ENCODE peak calls at places on chromosomes 5 and 9, in seven cellular contexts. X is NCI-H2081; S is NCI-H1105; D is HuH-7; N is T-cell; P is stimulated activated CD4-positive, alpha-beta T cell treated with anti-CD3 and anti-CD28 coated beads, Interleukin-12 subunit alpha, Interleukin-12 subunit beta, amount 100 ng/mL, for 48 hours; T is naive thymus-derived CD8-positive, alpha-beta T cell. H is an unnamed sample.

GRCh38 chr5:135822959-135823358 is 11.5 kb upstream of the SLC25A48 start:
- DNase-seq in X (no peak), S (no peak), D (no peak), N (no peak), P (no peak), T (no peak), H (no peak)

GRCh38 chr5:155471027-155471426 is 457.5 kb downstream of the KIF4B start:
- DNase-seq in X (peak; percentile 54), S (peak; percentile 15), D (no peak), N (no peak), P (no peak), T (no peak), H (no peak)

GRCh38 chr9:131657890-131658752 is 81.8 kb downstream of the RAPGEF1 start:
- DNase-seq in X (no peak), S (no peak), D (no peak), N (no peak), P (no peak), T (no peak), H (peak; percentile 84)

GRCh38 chr9:125486109-125486508 is 220.9 kb downstream of the MAPKAP1 start:
- DNase-seq in X (no peak), S (no peak), D (no peak), N (no peak), P (no peak), T (no peak), H (no peak)

GRCh38 chr5:163362806-163363788 is 74.3 kb upstream of the CCNG1 start:
- DNase-seq in X (no peak), S (no peak), D (no peak), N (no peak), P (no peak), T (no peak), H (no peak)

GRCh38 chr5:95403996-95404395 is 12.8 kb downstream of the FAM81B start:
- DNase-seq in X (no peak), S (no peak), D (no peak), N (no peak), P (no peak), T (no peak), H (peak; percentile 54)

GRCh38 chr5:127926974-127927373 is 156.6 kb upstream of the SLC12A2 start:
- DNase-seq in X (no peak), S (no peak), D (no peak), N (no peak), P (no peak), T (no peak), H (no peak)

GRCh38 chr9:36315283-36315682 is 57.0 kb upstream of the GNE start:
- DNase-seq in X (no peak), S (no peak), D (no peak), N (no peak), P (no peak), T (no peak), H (no peak)

GRCh38 chr5:76625087-76625860 is 2.1 kb upstream of the F2RL2 start:
- DNase-seq in X (no peak), S (no peak), D (no peak), N (no peak), P (no peak), T (no peak), H (no peak)

GRCh38 chr9:23343226-23343625 is 482.8 kb downstream of the ELAVL2 start:
- DNase-seq in X (no peak), S (no peak), D (no peak), N (no peak), P (no peak), T (no peak), H (no peak)

GRCh38 chr5:60494144-60494543 is 205.8 kb downstream of the DEPDC1B start:
- DNase-seq in X (no peak), S (no peak), D (no peak), N (no peak), P (no peak), T (no peak), H (no peak)

GRCh38 chr5:144418719-144419118 is 248.0 kb downstream of the KCTD16 start:
- DNase-seq in X (no peak), S (no peak), D (no peak), N (no peak), P (no peak), T (no peak), H (no peak)

GRCh38 chr9:91949946-91950664 is at the start of gene ROR2:
- DNase-seq in X (no peak), S (peak; percentile 37), D (peak; percentile 57), N (peak; percentile 25), P (no peak), T (peak; percentile 25), H (peak; percentile 86)

GRCh38 chr9:79578891-79579290 is 7.1 kb downstream of the TLE4 start:
- DNase-seq in X (no peak), S (no peak), D (no peak), N (no peak), P (no peak), T (no peak), H (peak; percentile 28)

GRCh38 chr5:132656774-132657355 is 1.1 kb upstream of the IL13 start:
- DNase-seq in X (no peak), S (no peak), D (no peak), N (no peak), P (no peak), T (peak; percentile 18), H (no peak)

H was measured in cardiac fibroblast.